ENCODE peak calls at places on chromosomes 16 and 17, in five cellular contexts. C is upper lobe of right lung, T is WTC11, P is cardiac fibroblast, D is esophagus squamous epithelium. I is an unnamed sample.

GRCh38 chr17:74176546-74177001 is 26.9 kb upstream of the RPL38 start:
- DNase-seq in C (no peak), T (peak), P (peak), D (no peak), I (no peak)

GRCh38 chr16:6247771-6248170 is 1084.9 kb upstream of the RBFOX1 start:
- DNase-seq in C (no peak), T (no peak), P (no peak), D (no peak), I (no peak)

GRCh38 chr16:65991149-65991701 is 375.3 kb upstream of the CDH5 start:
- DNase-seq in C (no peak), T (peak), P (no peak), D (no peak), I (no peak)

GRCh38 chr16:46746821-46747776 is 1.0 kb downstream of the MYLK3 start:
- DNase-seq in C (peak), T (no peak), P (no peak), D (no peak), I (no peak)

GRCh38 chr16:11801481-11802021 is 4.5 kb upstream of the ZC3H7A start:
- DNase-seq in C (peak), T (no peak), P (no peak), D (no peak), I (no peak)

GRCh38 chr17:45302649-45303173 is 14.1 kb downstream of the MAP3K14 start:
- DNase-seq in C (no peak), T (no peak), P (peak), D (no peak), I (no peak)

GRCh38 chr17:49993423-49994037 is 1.5 kb downstream of the DLX3 start:
- DNase-seq in C (peak), T (peak), P (no peak), D (no peak), I (no peak)

GRCh38 chr16:15592324-15592723 is 50.6 kb downstream of the MARF1 start:
- DNase-seq in C (no peak), T (no peak), P (no peak), D (no peak), I (no peak)

GRCh38 chr17:76421054-76421427 is 31.9 kb downstream of the UBE2O start:
- DNase-seq in C (no peak), T (no peak), P (peak), D (no peak), I (no peak)

GRCh38 chr17:45221081-45221996 is at the start of gene FMNL1:
- DNase-seq in C (peak), T (peak), P (no peak), D (no peak), I (no peak)

GRCh38 chr16:46839986-46840443 is 9.0 kb upstream of the C16orf87 start:
- DNase-seq in C (no peak), T (no peak), P (no peak), D (no peak), I (no peak)

GRCh38 chr16:57131351-57131970 is 39.1 kb downstream of the CPNE2 start:
- DNase-seq in C (no peak), T (no peak), P (no peak), D (no peak), I (no peak)

GRCh38 chr17:43588121-43588520 is 42.0 kb upstream of the ETV4 start:
- DNase-seq in C (no peak), T (no peak), P (no peak), D (no peak), I (no peak)

GRCh38 chr17:56593741-56594527 is 435 bp downstream of the NOG start:
- DNase-seq in C (peak), T (peak), P (peak), D (no peak), I (no peak)

GRCh38 chr17:55264273-55264639 is 504 bp upstream of the HLF start:
- DNase-seq in C (no peak), T (no peak), P (no peak), D (no peak), I (no peak)

GRCh38 chr17:77439382-77440013 is 298.7 kb downstream of the SEC14L1 start:
- DNase-seq in C (no peak), T (no peak), P (no peak), D (no peak), I (no peak)
- TF ChIP-seq CTCF in C (no peak), T (no peak), P (no peak), D (no peak), I (no peak)

GRCh38 chr17:61574542-61575351 is 16.3 kb downstream of the NACA2 start:
- DNase-seq in C (no peak), T (peak), P (peak), D (no peak), I (no peak)
- TF ChIP-seq CTCF in C (no peak), T (no peak), P (peak), D (peak), I (peak)

DNA sequence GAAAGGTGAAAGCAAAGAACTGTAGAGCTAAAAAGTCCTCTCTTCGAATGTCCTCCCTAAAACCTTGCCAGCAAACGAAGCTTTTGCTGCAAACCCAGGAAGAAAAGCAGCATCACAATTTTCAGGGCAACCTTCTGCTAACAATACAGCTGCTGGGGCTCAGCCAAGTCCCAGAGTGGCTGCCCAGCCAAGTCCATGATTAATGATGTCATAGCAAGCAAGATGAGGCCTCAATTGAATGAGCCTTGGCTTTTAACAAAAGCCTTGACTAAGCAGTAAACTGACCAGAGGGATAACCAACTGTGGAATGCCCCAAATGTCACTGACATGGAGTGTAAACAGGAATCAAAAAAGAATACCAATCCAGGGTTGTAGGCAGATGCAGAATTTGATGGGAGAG is 342.7 kb downstream of the PMP22 start:
- DNase-seq in C (no peak), T (no peak), P (peak), D (no peak), I (no peak)
- TF ChIP-seq CTCF in C (no peak), T (no peak), P (no peak), D (no peak), I (no peak)

DNA sequence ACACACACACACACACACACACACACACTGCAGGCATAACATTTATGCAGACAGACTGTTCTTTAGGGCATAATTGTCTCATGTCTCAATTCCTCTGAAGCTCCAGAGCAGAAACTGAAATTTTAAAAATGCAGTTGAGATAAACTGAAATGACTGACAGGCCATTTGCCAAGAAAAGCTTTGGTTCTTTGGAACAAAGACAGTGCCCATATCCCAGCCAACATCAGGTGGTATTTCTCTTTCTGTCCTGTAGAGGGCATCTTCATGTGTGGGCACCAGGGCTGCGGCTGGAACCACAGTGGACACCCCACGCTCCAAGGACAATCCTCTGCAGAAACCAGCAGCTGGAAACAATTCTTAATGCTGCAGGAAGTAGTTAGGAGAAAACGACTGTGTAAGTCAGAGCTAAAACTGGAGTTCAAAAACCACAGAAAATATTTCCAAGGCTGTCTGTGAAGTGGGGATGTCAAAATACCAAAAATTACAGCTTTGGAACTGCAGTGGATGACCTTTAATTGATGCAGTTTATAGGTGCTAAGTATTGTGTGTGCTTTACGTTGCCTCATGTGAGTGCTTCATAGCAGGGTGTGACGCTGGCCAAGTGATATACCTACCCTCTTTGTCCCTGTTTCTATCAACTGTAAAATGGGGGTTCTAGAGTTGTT is 10.6 kb upstream of the MEFV start:
- DNase-seq in C (no peak), T (no peak), P (peak), D (no peak), I (no peak)
- TF ChIP-seq CTCF in C (peak), T (peak), P (peak), D (peak), I (no peak)